ENCODE peak calls at places on chromosomes 2 and 18, in six cellular contexts. C is HepG2, N is A549, Y is H1, B is K562, X is endothelial cell of umbilical vein. H is an unnamed sample.

GRCh38 chr2:118221952-118222594 is 133.8 kb downstream of the INSIG2 start:
- DNase-seq in C (peak; percentile 61), N (peak; percentile 63), Y (peak; percentile 52), B (peak; percentile 47), X (peak; percentile 69), H (no peak)

GRCh38 chr2:217994776-217995274 is 8.0 kb downstream of the TNS1 start:
- DNase-seq in C (no peak), N (peak; percentile 33), Y (no peak), B (no peak), X (peak; percentile 52), H (no peak)

GRCh38 chr2:102294802-102295489 is 16.4 kb upstream of the IL1RL1 start:
- DNase-seq in C (no peak), N (no peak), Y (no peak), B (no peak), X (peak; percentile 34), H (no peak)

GRCh38 chr2:37343537-37344434 is 644 bp upstream of the QPCT start:
- DNase-seq in C (peak; percentile 54), N (peak; percentile 64), Y (no peak), B (no peak), X (peak; percentile 47), H (no peak)

GRCh38 chr2:174051741-174052638 is 86.8 kb upstream of the SP3 start:
- DNase-seq in C (peak; percentile 94), N (peak; percentile 93), Y (no peak), B (peak; percentile 34), X (no peak), H (no peak)

GRCh38 chr2:211114826-211115450 is 558.5 kb downstream of the CPS1 start:
- DNase-seq in C (no peak), N (no peak), Y (no peak), B (no peak), X (no peak), H (no peak)

GRCh38 chr2:132595186-132595585 is 74.8 kb downstream of the LYPD1 start:
- DNase-seq in C (no peak), N (no peak), Y (peak; percentile 10), B (no peak), X (no peak), H (no peak)

GRCh38 chr2:231017250-231017636 is 20.1 kb upstream of the C2orf72 start:
- DNase-seq in C (no peak), N (peak; percentile 14), Y (no peak), B (no peak), X (no peak), H (no peak)

GRCh38 chr2:172953970-172954852 is 121.4 kb upstream of the MAP3K20 start:
- DNase-seq in C (no peak), N (no peak), Y (no peak), B (no peak), X (no peak), H (no peak)

GRCh38 chr2:10935953-10936942 is 24.5 kb downstream of the KCNF1 start:
- DNase-seq in C (peak; percentile 98), N (peak; percentile 99), Y (no peak), B (peak; percentile 29), X (peak; percentile 96), H (no peak)

GRCh38 chr2:128646691-128647090 is 328.0 kb upstream of the HS6ST1 start:
- DNase-seq in C (no peak), N (no peak), Y (peak; percentile 42), B (no peak), X (no peak), H (no peak)

GRCh38 chr2:121649652-121650553 is 641 bp upstream of the CLASP1 start:
- DNase-seq in C (peak; percentile 93), N (peak; percentile 95), Y (peak; percentile 84), B (peak; percentile 65), X (peak; percentile 93), H (peak; percentile 77)

GRCh38 chr2:218569661-218570500 is 1.2 kb downstream of the CNOT9 start:
- DNase-seq in C (peak; percentile 34), N (peak; percentile 24), Y (no peak), B (no peak), X (peak; percentile 85), H (no peak)

GRCh38 chr2:160279813-160280465 is 79.9 kb upstream of the ITGB6 start:
- DNase-seq in C (no peak), N (no peak), Y (no peak), B (no peak), X (peak; percentile 78), H (no peak)

GRCh38 chr18:12449040-12449814 is 41.5 kb downstream of the PRELID3A start:
- DNase-seq in C (no peak), N (no peak), Y (no peak), B (no peak), X (no peak), H (no peak)

GRCh38 chr18:12442946-12443345 is 35.2 kb downstream of the PRELID3A start:
- DNase-seq in C (no peak), N (no peak), Y (no peak), B (no peak), X (peak; percentile 31), H (no peak)

GRCh38 chr18:12438257-12438656 is 30.5 kb downstream of the PRELID3A start:
- DNase-seq in C (no peak), N (no peak), Y (no peak), B (no peak), X (no peak), H (no peak)

GRCh38 chr18:12441475-12442035 is 33.8 kb downstream of the PRELID3A start:
- DNase-seq in C (no peak), N (no peak), Y (no peak), B (no peak), X (no peak), H (no peak)

DNA sequence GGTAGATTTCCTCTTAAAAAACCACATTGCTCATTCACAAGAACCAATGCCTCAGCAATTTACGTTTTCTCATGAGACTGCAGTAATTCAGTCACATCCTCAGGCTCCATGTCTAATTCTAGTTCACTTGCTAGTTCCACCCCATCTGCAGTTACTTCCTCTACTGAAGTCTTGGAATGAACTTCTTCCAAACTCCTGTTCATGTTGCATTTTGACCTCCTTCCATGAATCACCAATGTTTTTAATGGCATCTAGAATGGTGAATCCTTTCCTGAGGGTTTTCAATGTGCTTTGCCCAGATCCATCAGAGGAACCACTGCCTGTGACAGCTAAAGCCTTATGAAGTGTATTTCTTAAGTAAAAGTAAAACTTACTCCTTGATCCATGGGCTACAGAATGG is 35.9 kb downstream of the PRELID3A start:
- DNase-seq in C (no peak), N (no peak), Y (no peak), B (no peak), X (no peak), H (no peak)
- TF ChIP-seq JUN in C (no peak), N (no peak), Y (no peak), B (no peak), X (no peak), H (no peak)

GRCh38 chr18:34042423-34043146 is 182.1 kb downstream of the NOL4 start:
- DNase-seq in C (no peak), N (no peak), Y (no peak), B (no peak), X (no peak), H (no peak)
- TF ChIP-seq JUN in C (no peak), N (no peak), Y (no peak), B (no peak), X (no peak), H (no peak)

GRCh38 chr2:138502253-138503086 is 900 bp downstream of the SPOPL start:
- DNase-seq in C (peak; percentile 42), N (no peak), Y (no peak), B (no peak), X (no peak), H (no peak)
- TF ChIP-seq JUN in C (no peak), N (no peak), Y (no peak), B (no peak), X (no peak), H (no peak)

GRCh38 chr2:120568089-120568974 is 167.3 kb upstream of the GLI2 start:
- DNase-seq in C (no peak), N (no peak), Y (no peak), B (no peak), X (no peak), H (no peak)

GRCh38 chr2:120567128-120567527 is 168.5 kb upstream of the GLI2 start:
- DNase-seq in C (no peak), N (no peak), Y (no peak), B (no peak), X (no peak), H (no peak)

GRCh38 chr2:120565929-120566328 is 169.7 kb upstream of the GLI2 start:
- DNase-seq in C (peak; percentile 44), N (no peak), Y (no peak), B (no peak), X (no peak), H (no peak)

GRCh38 chr2:120565095-120565460 is 170.6 kb upstream of the GLI2 start:
- DNase-seq in C (no peak), N (no peak), Y (no peak), B (no peak), X (no peak), H (no peak)

GRCh38 chr2:120566331-120567035 is 169.2 kb upstream of the GLI2 start:
- DNase-seq in C (no peak), N (no peak), Y (no peak), B (no peak), X (peak; percentile 54), H (no peak)
- TF ChIP-seq JUN in C (no peak), N (no peak), Y (no peak), B (no peak), X (no peak), H (no peak)

GRCh38 chr2:84870306-84870705 is 10.6 kb downstream of the TRABD2A start:
- DNase-seq in C (no peak), N (no peak), Y (no peak), B (no peak), X (no peak), H (no peak)
- TF ChIP-seq JUN in C (no peak), N (no peak), Y (no peak), B (no peak), X (no peak), H (no peak)

DNA sequence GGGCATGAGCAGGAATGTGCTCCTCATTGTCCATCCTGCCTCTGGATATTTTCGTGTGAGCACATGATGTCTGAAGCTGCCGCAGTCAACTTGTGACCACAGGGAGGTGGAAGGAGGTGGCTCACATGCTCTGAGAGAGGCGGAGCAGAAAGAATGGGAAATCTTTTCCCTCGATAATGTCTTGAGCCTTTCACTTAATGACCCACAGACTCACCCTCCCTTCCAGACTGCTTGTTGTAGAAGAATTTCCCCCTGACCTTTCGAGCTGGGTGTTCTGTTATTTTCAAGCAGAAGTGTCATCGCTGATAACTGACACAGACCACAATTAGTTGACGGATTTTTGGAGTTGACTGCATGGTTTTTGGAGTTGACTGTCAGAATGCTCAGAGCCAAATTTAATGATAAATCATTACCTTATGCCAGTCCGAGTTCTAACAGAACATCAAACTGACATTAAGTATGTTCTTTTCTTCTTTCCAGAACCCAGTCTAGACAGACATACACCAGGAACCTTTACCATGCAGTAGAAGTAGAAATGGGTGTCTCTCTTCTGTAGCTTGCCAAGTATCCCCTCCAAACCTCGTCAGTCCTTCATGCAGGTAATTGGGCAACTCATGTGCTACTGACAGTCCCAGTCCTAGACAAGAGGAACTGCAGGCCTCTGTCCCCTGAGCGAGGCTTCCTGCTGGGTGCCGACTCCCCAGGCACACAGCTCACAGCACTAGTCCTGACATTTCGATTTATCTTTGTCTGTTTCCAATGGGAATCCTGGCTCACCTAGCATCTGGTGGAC is 29.4 kb upstream of the RTTN start:
- DNase-seq in C (no peak), N (peak; percentile 64), Y (no peak), B (no peak), X (peak; percentile 12), H (no peak)
- TF ChIP-seq JUN in C (no peak), N (no peak), Y (no peak), B (no peak), X (no peak), H (no peak)

GRCh38 chr2:74427551-74427950 is 6.0 kb downstream of the WDR54 start:
- DNase-seq in C (no peak), N (no peak), Y (no peak), B (no peak), X (no peak), H (no peak)
- TF ChIP-seq JUN in C (no peak), N (no peak), Y (no peak), B (no peak), X (no peak), H (no peak)